ENCODE peak calls at places on chromosomes 12 and 14, in five cellular contexts. G is T-helper 17 cell, X is activated T-cell treated with anti-CD3 and anti-CD28 coated beads for 24 hours, Q is NCI-H2081, N is substantia nigra. P is an unnamed sample.

GRCh38 chr12:89051065-89051677 is 301.1 kb downstream of the DUSP6 start:
- DNase-seq in G (no peak), N (no peak), X (no peak), Q (peak), P (peak)

GRCh38 chr12:88958153-88958552 is 377.9 kb upstream of the KITLG start:
- DNase-seq in X (no peak), N (no peak), G (no peak), Q (no peak), P (no peak)

GRCh38 chr12:49863946-49864816 is 21.3 kb upstream of the BCDIN3D start:
- DNase-seq in Q (no peak), X (no peak), G (no peak), N (no peak), P (peak)

GRCh38 chr12:10170199-10170598 is 1.7 kb downstream of the OLR1 start:
- DNase-seq in N (no peak), X (no peak), Q (no peak), G (no peak), P (no peak)

GRCh38 chr12:130428116-130428515 is 90.4 kb downstream of the PIWIL1 start:
- DNase-seq in G (no peak), X (no peak), Q (no peak), N (peak), P (peak)

GRCh38 chr14:50928002-50928635 is 16.2 kb downstream of the PYGL start:
- DNase-seq in N (no peak), Q (no peak), G (no peak), X (no peak), P (no peak)

GRCh38 chr12:132158677-132159554 is 14.7 kb downstream of the NOC4L start:
- DNase-seq in X (no peak), Q (no peak), G (peak), N (no peak), P (no peak)

GRCh38 chr12:117762143-117762542 is 206.6 kb downstream of the KSR2 start:
- DNase-seq in N (no peak), G (no peak), X (no peak), Q (no peak), P (no peak)

GRCh38 chr12:120783197-120783596 is 57.6 kb downstream of the ACADS start:
- DNase-seq in Q (no peak), N (no peak), X (no peak), G (no peak), P (no peak)

GRCh38 chr12:95574799-95575452 is 23.6 kb upstream of the USP44 start:
- DNase-seq in G (no peak), X (no peak), Q (peak), N (no peak), P (peak)

GRCh38 chr14:78598046-78598652 is 428.0 kb downstream of the NRXN3 start:
- DNase-seq in Q (peak), X (peak), G (no peak), N (peak), P (peak)

GRCh38 chr14:101665478-101666078 is 95.9 kb upstream of the PPP2R5C start:
- DNase-seq in G (no peak), Q (peak), X (peak), N (no peak), P (no peak)

GRCh38 chr12:25436206-25436912 is 116.7 kb downstream of the LMNTD1 start:
- DNase-seq in Q (peak), N (no peak), G (no peak), X (peak), P (peak)

GRCh38 chr12:113664224-113664681 is 192.6 kb upstream of the LHX5 start:
- DNase-seq in X (no peak), G (no peak), Q (no peak), N (no peak), P (no peak)

GRCh38 chr14:55240526-55241178 is 30.6 kb upstream of the FBXO34 start:
- DNase-seq in Q (no peak), N (no peak), X (no peak), G (no peak), P (peak)

GRCh38 chr14:92421756-92422155 is 91.8 kb upstream of the RIN3 start:
- DNase-seq in N (no peak), Q (no peak), G (no peak), X (no peak), P (no peak)

GRCh38 chr12:12172106-12172511 is 94.7 kb downstream of the LRP6 start:
- DNase-seq in X (peak), N (no peak), Q (no peak), G (no peak), P (no peak)

GRCh38 chr14:27559848-27560247 is 962.0 kb upstream of the NOVA1 start:
- DNase-seq in N (no peak), Q (no peak), X (no peak), G (no peak), P (no peak)

GRCh38 chr14:31326111-31326510 is 94.2 kb downstream of the HEATR5A start:
- DNase-seq in Q (no peak), G (no peak), X (no peak), N (no peak), P (no peak)

GRCh38 chr14:38731962-38732361 is 371.1 kb downstream of the SEC23A start:
- DNase-seq in X (no peak), G (no peak), N (no peak), Q (no peak), P (peak)

GRCh38 chr12:95037906-95038305 is 34.4 kb upstream of the NDUFA12 start:
- DNase-seq in X (no peak), Q (no peak), N (no peak), G (no peak), P (no peak)

GRCh38 chr14:32478027-32478426 is 148.9 kb downstream of the AKAP6 start:
- DNase-seq in G (no peak), N (no peak), X (no peak), Q (no peak), P (peak)

P was measured in osteoblast.